ENCODE peak calls at places on chromosomes 12 and 14, in four cellular contexts. V, B, A and O are unnamed samples.

GRCh38 chr12:57210926-57211700 is 5.5 kb upstream of the NXPH4 start:
- DNase-seq in V (no peak), B (no peak), A (no peak), O (no peak)

GRCh38 chr12:64840129-64840528 is 15.7 kb downstream of the TBC1D30 start:
- DNase-seq in V (no peak), B (no peak), A (no peak), O (no peak)

GRCh38 chr12:45962553-45963325 is 27.6 kb downstream of the SCAF11 start:
- DNase-seq in V (no peak), B (no peak), A (no peak), O (no peak)

GRCh38 chr12:132571051-132571450 is 39.3 kb downstream of the LRCOL1 start:
- DNase-seq in V (no peak), B (no peak), A (no peak), O (no peak)

GRCh38 chr12:102927220-102927619 is 10.2 kb upstream of the PAH start:
- DNase-seq in V (no peak), B (no peak), A (no peak), O (no peak)

GRCh38 chr12:52235001-52235760 is 2.1 kb downstream of the KRT7 start:
- DNase-seq in V (no peak), B (no peak), A (no peak), O (no peak)

GRCh38 chr14:56055521-56055920 is 62.7 kb upstream of the PELI2 start:
- DNase-seq in V (no peak), B (no peak), A (no peak), O (no peak)

GRCh38 chr12:4194661-4195060 is 78.9 kb upstream of the CCND2 start:
- DNase-seq in V (no peak), B (no peak), A (no peak), O (no peak)

GRCh38 chr12:66035289-66035961 is 95.1 kb downstream of the LLPH start:
- DNase-seq in V (peak), B (peak), A (no peak), O (no peak)

GRCh38 chr12:52380271-52380694 is 5.2 kb downstream of the KRT84 start:
- DNase-seq in V (peak), B (no peak), A (peak), O (no peak)

GRCh38 chr14:64391986-64392385 is 3.8 kb downstream of the MTHFD1 start:
- DNase-seq in V (no peak), B (no peak), A (no peak), O (no peak)

GRCh38 chr12:90281156-90281868 is 572.7 kb upstream of the ATP2B1 start:
- DNase-seq in V (no peak), B (no peak), A (no peak), O (no peak)

GRCh38 chr12:6553051-6553868 is 2.6 kb downstream of the IFFO1 start:
- DNase-seq in V (no peak), B (no peak), A (no peak), O (no peak)

GRCh38 chr12:86950043-86950838 is 694.0 kb upstream of the MGAT4C start:
- DNase-seq in V (no peak), B (no peak), A (no peak), O (no peak)

GRCh38 chr12:91902860-91903683 is 242.6 kb downstream of the BTG1 start:
- DNase-seq in V (no peak), B (no peak), A (no peak), O (no peak)

DNA sequence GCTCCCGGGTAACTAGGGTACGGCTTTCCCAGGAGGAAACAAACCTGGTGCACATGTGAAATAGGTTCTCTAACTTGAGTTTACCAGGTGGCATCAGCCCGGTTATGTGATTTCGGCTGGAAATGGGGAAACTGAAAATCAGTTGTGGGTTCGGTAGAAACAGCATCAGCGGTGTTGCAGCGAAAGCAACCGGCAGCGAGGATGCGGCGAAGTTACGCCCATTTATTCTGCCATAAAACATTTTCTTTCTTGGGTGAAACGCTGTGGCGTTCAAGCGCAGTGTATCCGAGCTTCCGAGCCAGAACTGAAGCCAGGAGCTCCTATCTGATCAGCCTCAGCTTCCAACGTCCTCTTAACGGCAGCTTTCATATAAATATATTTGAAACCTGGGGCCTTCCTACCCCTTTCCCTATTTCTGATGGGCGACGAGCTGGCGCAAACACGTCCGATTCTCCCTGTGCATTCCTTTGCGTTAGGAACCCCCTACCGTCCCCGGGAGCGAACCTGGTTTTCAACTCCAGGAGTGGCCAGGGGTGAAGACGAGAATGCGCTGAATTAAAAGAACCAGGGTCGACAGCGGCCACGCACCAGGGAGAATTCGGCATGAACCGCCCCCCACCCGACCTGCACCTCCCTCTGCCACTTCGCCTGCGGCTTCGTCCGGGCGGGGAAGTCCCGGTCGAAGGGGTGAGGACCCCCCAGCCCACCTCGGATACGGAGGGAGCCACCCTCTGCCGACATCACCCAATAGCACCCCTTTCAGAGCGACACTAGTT is 1.6 kb downstream of the DPF3 start:
- DNase-seq in V (peak), B (no peak), A (peak), O (no peak)
- TF ChIP-seq NR2C2 in V (no peak), B (no peak), A (no peak), O (no peak)

DNA sequence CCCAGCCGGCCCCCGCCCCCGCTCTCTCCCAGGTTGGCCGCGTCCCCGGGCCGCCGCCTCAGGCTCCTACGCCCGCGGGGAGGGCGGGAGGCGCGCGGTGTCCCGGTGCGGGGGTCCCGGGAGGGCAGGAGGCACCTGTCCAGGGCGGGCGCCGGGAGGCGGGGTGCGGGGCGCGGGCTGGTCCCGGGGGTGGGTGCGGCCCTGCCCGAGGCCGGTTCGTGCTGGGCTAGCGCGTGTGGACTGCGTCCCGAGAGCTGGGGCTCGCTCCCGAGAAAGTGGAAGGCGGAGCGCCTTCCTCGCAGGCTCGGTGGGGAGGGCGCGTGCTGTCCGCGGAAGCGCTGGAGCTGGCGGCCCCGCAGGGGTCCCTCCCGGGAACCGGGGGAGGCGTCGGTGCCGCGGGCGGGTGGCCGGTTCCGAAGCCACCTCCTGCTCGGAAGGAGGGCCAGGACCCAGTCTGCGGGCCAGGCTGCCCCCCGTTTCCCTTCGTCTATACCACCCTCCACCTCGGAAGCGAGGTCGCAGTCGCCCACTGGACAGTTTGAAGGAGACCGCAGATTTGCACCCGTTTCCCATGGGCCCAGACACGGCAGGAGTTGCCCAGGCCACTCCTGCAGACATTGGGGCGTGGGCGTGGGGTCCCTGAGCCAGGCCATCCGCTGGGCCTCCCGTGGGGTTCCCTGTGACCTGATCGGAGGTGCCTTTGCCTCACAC is 636 bp downstream of the ZFYVE21 start:
- DNase-seq in V (peak), B (no peak), A (no peak), O (no peak)
- TF ChIP-seq NR2C2 in V (no peak), B (no peak), A (no peak), O (no peak)

GRCh38 chr12:122851820-122852219 is 16.6 kb downstream of the HIP1R start:
- DNase-seq in V (no peak), B (no peak), A (no peak), O (no peak)
- TF ChIP-seq NR2C2 in V (no peak), B (no peak), A (no peak), O (no peak)

GRCh38 chr12:100955139-100955538 is 160.6 kb downstream of the ANO4 start:
- DNase-seq in V (no peak), B (peak), A (peak), O (no peak)
- TF ChIP-seq NR2C2 in V (no peak), B (no peak), A (no peak), O (no peak)

GRCh38 chr12:47725893-47726292 is 603 bp upstream of the ENDOU start:
- DNase-seq in V (no peak), B (no peak), A (no peak), O (no peak)

GRCh38 chr12:47722136-47722834 is 3.0 kb downstream of the ENDOU start:
- DNase-seq in V (no peak), B (no peak), A (no peak), O (no peak)

GRCh38 chr12:47725091-47725772 is at the start of gene ENDOU:
- DNase-seq in V (no peak), B (no peak), A (no peak), O (no peak)

GRCh38 chr12:47721431-47721973 is 3.8 kb downstream of the ENDOU start:
- DNase-seq in V (no peak), B (no peak), A (no peak), O (no peak)

DNA sequence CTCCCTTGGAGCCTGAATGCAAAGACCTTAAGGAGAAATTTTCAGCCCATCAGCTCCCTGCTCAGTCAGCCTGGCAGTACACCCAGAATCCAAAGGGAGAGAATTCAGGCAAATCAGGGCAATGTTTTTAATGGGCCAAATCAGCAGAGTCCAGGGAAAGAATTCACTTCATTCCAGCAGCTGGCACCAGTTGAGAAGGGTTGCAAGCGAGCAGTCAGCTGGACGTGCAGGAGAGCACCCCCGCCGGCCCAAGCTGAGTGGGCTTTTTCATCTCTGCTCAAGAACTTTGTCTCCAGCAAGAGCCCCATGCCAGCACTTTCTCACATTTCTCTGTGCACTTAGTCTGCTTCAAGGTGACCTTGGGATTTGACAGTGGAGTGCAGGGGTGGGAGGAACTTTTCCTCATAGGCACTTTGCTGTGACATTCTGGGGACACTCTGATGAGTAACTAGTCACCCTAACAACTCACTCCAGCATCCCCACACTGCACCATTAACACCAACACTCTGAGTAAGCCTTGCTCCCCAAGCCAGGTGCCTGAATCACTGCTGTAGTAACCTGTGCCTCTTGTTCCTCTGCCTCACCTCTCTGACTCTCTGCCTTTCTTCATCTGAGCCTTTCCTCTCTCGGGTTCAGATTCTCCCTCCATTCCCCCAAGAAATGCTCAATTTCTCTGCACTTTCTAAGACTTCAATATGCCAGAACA is 2.2 kb downstream of the ENDOU start:
- DNase-seq in V (no peak), B (no peak), A (no peak), O (no peak)
- TF ChIP-seq NR2C2 in V (no peak), B (no peak), A (no peak), O (no peak)